ENCODE peak calls at places on chromosomes 12 and 14, in eight cellular contexts. N is cardiac fibroblast; P is globus pallidus; X is heart right ventricle; H is IMR-90; D is CD4-positive, alpha-beta T cell; Z is M059J; U is LoVo. Y is an unnamed sample.

GRCh38 chr14:59582161-59582560 is 5.5 kb upstream of the CCDC175 start:
- DNase-seq in N (no peak), P (no peak), X (no peak), H (no peak), D (no peak), Z (peak), U (no peak), Y (no peak)

GRCh38 chr12:131808744-131809371 is 19.3 kb upstream of the MMP17 start:
- DNase-seq in N (peak), P (no peak), X (peak), H (no peak), D (no peak), Z (no peak), U (no peak), Y (no peak)

GRCh38 chr14:63654346-63654745 is 12.7 kb upstream of the WDR89 start:
- DNase-seq in N (peak), P (no peak), X (no peak), H (peak), D (no peak), Z (no peak), U (no peak), Y (no peak)

GRCh38 chr12:95951515-95951914 is 8.4 kb downstream of the AMDHD1 start:
- DNase-seq in N (no peak), P (no peak), X (no peak), H (no peak), D (no peak), Z (peak), U (no peak), Y (no peak)

GRCh38 chr12:39503445-39503844 is 60.5 kb upstream of the KIF21A start:
- DNase-seq in N (peak), P (no peak), X (no peak), H (no peak), D (no peak), Z (peak), U (peak), Y (no peak)

GRCh38 chr12:54371328-54372112 is 7.2 kb upstream of the GPR84 start:
- DNase-seq in N (no peak), P (no peak), X (peak), H (no peak), D (no peak), Z (no peak), U (no peak), Y (no peak)

GRCh38 chr12:121657305-121658008 is 12.0 kb downstream of the MORN3 start:
- DNase-seq in N (no peak), P (no peak), X (no peak), H (no peak), D (no peak), Z (peak), U (no peak), Y (no peak)

GRCh38 chr14:36383674-36384421 is 63.4 kb upstream of the MBIP start:
- DNase-seq in N (no peak), P (peak), X (peak), H (no peak), D (no peak), Z (peak), U (no peak), Y (no peak)

GRCh38 chr12:31849090-31849687 is 110.0 kb upstream of the RESF1 start:
- DNase-seq in N (peak), P (no peak), X (no peak), H (peak), D (no peak), Z (peak), U (no peak), Y (no peak)

GRCh38 chr12:75444444-75445136 is 36.0 kb upstream of the GLIPR1 start:
- DNase-seq in N (peak), P (no peak), X (no peak), H (peak), D (no peak), Z (peak), U (no peak), Y (no peak)

GRCh38 chr12:119202121-119202527 is 23.4 kb downstream of the HSPB8 start:
- DNase-seq in N (no peak), P (no peak), X (no peak), H (no peak), D (no peak), Z (no peak), U (no peak), Y (no peak)

GRCh38 chr14:32254952-32255679 is 52.0 kb upstream of the RNU6-8 start:
- DNase-seq in N (peak), P (peak), X (peak), H (peak), D (peak), Z (peak), U (peak), Y (no peak)

GRCh38 chr14:101632520-101632919 is 71.2 kb downstream of the DIO3 start:
- DNase-seq in N (no peak), P (no peak), X (no peak), H (no peak), D (no peak), Z (no peak), U (no peak), Y (no peak)

GRCh38 chr14:83765200-83765599 is 1764.7 kb upstream of the FLRT2 start:
- DNase-seq in N (no peak), P (no peak), X (no peak), H (no peak), D (no peak), Z (no peak), U (no peak), Y (no peak)

GRCh38 chr12:56999456-56999855 is 6.9 kb downstream of the ZBTB39 start:
- DNase-seq in N (no peak), P (no peak), X (no peak), H (no peak), D (no peak), Z (peak), U (no peak), Y (no peak)

GRCh38 chr14:73833024-73833423 is 18.6 kb upstream of the PTGR2 start:
- DNase-seq in N (no peak), P (no peak), X (no peak), H (no peak), D (no peak), Z (peak), U (no peak), Y (no peak)

GRCh38 chr12:10409387-10409786 is at the start of gene KLRC4:
- DNase-seq in N (peak), P (no peak), X (no peak), H (peak), D (no peak), Z (peak), U (peak), Y (no peak)

GRCh38 chr14:78486081-78486480 is 315.9 kb downstream of the NRXN3 start:
- DNase-seq in N (no peak), P (no peak), X (no peak), H (no peak), D (no peak), Z (no peak), U (no peak), Y (no peak)

GRCh38 chr14:21268612-21269251 is 510 bp downstream of the HNRNPC start:
- DNase-seq in N (peak), P (peak), X (no peak), H (peak), D (peak), Z (peak), U (peak), Y (no peak)

GRCh38 chr12:132396657-132397056 is 67.3 kb upstream of the GALNT9 start:
- DNase-seq in N (no peak), P (no peak), X (no peak), H (no peak), D (no peak), Z (no peak), U (no peak), Y (no peak)

GRCh38 chr12:28130625-28131598 is 59.3 kb upstream of the CCDC91 start:
- DNase-seq in N (peak), P (no peak), X (no peak), H (peak), D (no peak), Z (peak), U (peak), Y (no peak)

GRCh38 chr14:79016828-79017505 is 846.8 kb downstream of the NRXN3 start:
- DNase-seq in N (peak), P (no peak), X (no peak), H (peak), D (no peak), Z (peak), U (peak), Y (no peak)

GRCh38 chr14:77498120-77498979 is at the start of gene ISM2:
- DNase-seq in N (peak), P (no peak), X (peak), H (peak), D (peak), Z (peak), U (peak), Y (no peak)

GRCh38 chr12:10968765-10969456 is 17.8 kb downstream of the TAS2R50 start:
- DNase-seq in N (peak), P (no peak), X (peak), H (peak), D (no peak), Z (peak), U (no peak), Y (no peak)

GRCh38 chr14:69281450-69282169 is 21.7 kb downstream of the GALNT16 start:
- DNase-seq in N (no peak), P (no peak), X (no peak), H (peak), D (no peak), Z (peak), U (no peak), Y (no peak)

GRCh38 chr14:76918751-76919421 is 92.7 kb downstream of the LRRC74A start:
- DNase-seq in N (peak), P (peak), X (peak), H (peak), D (no peak), Z (peak), U (peak), Y (no peak)

GRCh38 chr14:63770187-63770807 is 42.4 kb upstream of the SGPP1 start:
- DNase-seq in N (peak), P (peak), X (no peak), H (peak), D (peak), Z (peak), U (peak), Y (no peak)

GRCh38 chr14:39315859-39316444 is 82.2 kb downstream of the MIA2 start:
- DNase-seq in N (no peak), P (no peak), X (no peak), H (no peak), D (no peak), Z (no peak), U (no peak), Y (no peak)

GRCh38 chr12:645563-646071 is 17.6 kb downstream of the NINJ2 start:
- DNase-seq in N (peak), P (no peak), X (no peak), H (peak), D (no peak), Z (peak), U (no peak), Y (no peak)

GRCh38 chr12:52230364-52231281 is 2.4 kb upstream of the KRT7 start:
- DNase-seq in N (peak), P (no peak), X (peak), H (peak), D (no peak), Z (peak), U (peak), Y (no peak)